ENCODE peak calls at places on chromosomes 6 and 20, in six cellular contexts. One of them, this sample, is unnamed.

GRCh38 chr6:130749402-130749801 is 77.8 kb upstream of the SMLR1 start:
- DNase-seq in CD4-positive, alpha-beta T cell: no peak
- DNase-seq in neural crest cell: no peak
- DNase-seq in astrocyte of the cerebellum: no peak
- DNase-seq in mucosa of descending colon: no peak
- DNase-seq in psoas muscle: no peak
- DNase-seq in this sample: no peak

GRCh38 chr6:84575264-84575663 is 189.1 kb downstream of the TBX18 start:
- DNase-seq in mucosa of descending colon: no peak
- DNase-seq in neural crest cell: no peak
- DNase-seq in psoas muscle: no peak
- DNase-seq in astrocyte of the cerebellum: peak
- DNase-seq in CD4-positive, alpha-beta T cell: no peak
- DNase-seq in this sample: no peak

GRCh38 chr6:52124126-52125121 is 37.0 kb upstream of the PKHD1 start:
- DNase-seq in mucosa of descending colon: no peak
- DNase-seq in astrocyte of the cerebellum: no peak
- DNase-seq in neural crest cell: no peak
- DNase-seq in CD4-positive, alpha-beta T cell: no peak
- DNase-seq in psoas muscle: no peak
- DNase-seq in this sample: no peak

GRCh38 chr6:119112856-119113530 is 34.5 kb upstream of the FAM184A start:
- DNase-seq in neural crest cell: no peak
- DNase-seq in CD4-positive, alpha-beta T cell: no peak
- DNase-seq in astrocyte of the cerebellum: no peak
- DNase-seq in psoas muscle: peak
- DNase-seq in mucosa of descending colon: no peak
- DNase-seq in this sample: no peak

GRCh38 chr6:166487148-166487547 is 99.3 kb downstream of the RAMACL start:
- DNase-seq in CD4-positive, alpha-beta T cell: no peak
- DNase-seq in neural crest cell: no peak
- DNase-seq in astrocyte of the cerebellum: no peak
- DNase-seq in mucosa of descending colon: no peak
- DNase-seq in psoas muscle: no peak
- DNase-seq in this sample: no peak

GRCh38 chr6:135814043-135814442 is 37.5 kb upstream of the PDE7B start:
- DNase-seq in neural crest cell: no peak
- DNase-seq in mucosa of descending colon: no peak
- DNase-seq in psoas muscle: no peak
- DNase-seq in astrocyte of the cerebellum: no peak
- DNase-seq in CD4-positive, alpha-beta T cell: no peak
- DNase-seq in this sample: no peak

GRCh38 chr6:132210886-132211563 is 190.2 kb downstream of the MOXD1 start:
- DNase-seq in neural crest cell: no peak
- DNase-seq in mucosa of descending colon: no peak
- DNase-seq in CD4-positive, alpha-beta T cell: no peak
- DNase-seq in psoas muscle: no peak
- DNase-seq in astrocyte of the cerebellum: no peak
- DNase-seq in this sample: no peak

GRCh38 chr6:4280721-4281120 is 145.3 kb upstream of the ECI2 start:
- DNase-seq in CD4-positive, alpha-beta T cell: no peak
- DNase-seq in neural crest cell: no peak
- DNase-seq in psoas muscle: no peak
- DNase-seq in astrocyte of the cerebellum: peak
- DNase-seq in mucosa of descending colon: no peak
- DNase-seq in this sample: peak

GRCh38 chr20:35511814-35512420 is 17.5 kb downstream of the C20orf173 start:
- DNase-seq in mucosa of descending colon: peak
- DNase-seq in CD4-positive, alpha-beta T cell: no peak
- DNase-seq in psoas muscle: no peak
- DNase-seq in neural crest cell: peak
- DNase-seq in astrocyte of the cerebellum: peak
- DNase-seq in this sample: peak

GRCh38 chr6:71887006-71887743 is 825 bp downstream of the RIMS1 start:
- DNase-seq in neural crest cell: peak
- DNase-seq in mucosa of descending colon: no peak
- DNase-seq in astrocyte of the cerebellum: no peak
- DNase-seq in psoas muscle: no peak
- DNase-seq in CD4-positive, alpha-beta T cell: no peak
- DNase-seq in this sample: no peak

GRCh38 chr6:25993038-25993684 is 30.6 kb downstream of the TRIM38 start:
- DNase-seq in psoas muscle: no peak
- DNase-seq in CD4-positive, alpha-beta T cell: no peak
- DNase-seq in neural crest cell: no peak
- DNase-seq in astrocyte of the cerebellum: no peak
- DNase-seq in mucosa of descending colon: peak
- DNase-seq in this sample: no peak
- TF ChIP-seq CTCF in psoas muscle: no peak
- TF ChIP-seq CTCF in CD4-positive, alpha-beta T cell: no peak
- TF ChIP-seq CTCF in neural crest cell: no peak
- TF ChIP-seq CTCF in astrocyte of the cerebellum: no peak
- TF ChIP-seq CTCF in mucosa of descending colon: no peak
- TF ChIP-seq CTCF in this sample: no peak

DNA sequence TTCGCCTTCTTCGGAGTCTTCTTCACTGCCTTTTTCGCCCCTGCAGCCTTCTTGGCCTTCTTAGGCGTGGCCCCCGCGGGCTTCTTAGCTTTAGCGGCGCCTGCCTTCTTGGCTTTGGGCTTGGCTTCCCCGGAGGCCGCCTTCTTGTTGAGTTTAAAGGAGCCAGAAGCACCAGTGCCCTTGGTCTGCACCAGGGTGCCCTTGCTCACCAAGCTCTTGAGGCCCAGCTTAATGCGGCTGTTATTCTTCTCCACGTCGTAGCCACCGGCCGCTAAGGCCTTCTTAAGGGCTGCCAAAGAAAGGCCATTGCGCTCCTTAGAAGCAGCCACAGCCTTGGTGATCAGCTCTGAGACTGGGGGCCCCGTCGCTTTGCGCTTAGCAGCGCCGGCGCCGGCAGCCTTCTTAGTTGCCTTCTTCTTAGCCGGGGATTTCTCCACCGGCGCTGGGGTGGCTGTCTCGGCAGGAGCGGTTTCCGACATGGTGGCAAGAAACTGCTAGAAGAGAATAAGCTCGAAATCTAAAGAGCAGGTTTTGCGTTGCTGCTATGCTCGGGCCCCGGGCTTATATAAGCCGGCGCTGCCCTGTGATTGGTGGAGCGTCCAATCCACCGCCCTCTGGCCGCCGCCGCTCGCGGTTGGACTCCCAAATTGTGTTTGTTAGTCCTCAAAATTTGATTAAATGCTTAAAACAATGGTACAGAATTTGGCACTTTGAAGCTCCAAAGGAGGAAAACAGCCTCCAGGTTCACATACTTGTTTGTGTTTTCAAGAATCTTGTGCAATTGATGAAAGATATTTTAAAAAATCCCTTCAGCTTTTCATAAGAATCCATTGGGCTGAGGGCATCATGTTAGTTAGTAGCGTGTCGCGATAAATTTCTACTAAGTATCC is 44.9 kb downstream of the OR2B2 start:
- DNase-seq in psoas muscle: peak
- DNase-seq in mucosa of descending colon: peak
- DNase-seq in astrocyte of the cerebellum: no peak
- DNase-seq in CD4-positive, alpha-beta T cell: peak
- DNase-seq in neural crest cell: peak
- DNase-seq in this sample: no peak
- TF ChIP-seq CTCF in psoas muscle: no peak
- TF ChIP-seq CTCF in mucosa of descending colon: no peak
- TF ChIP-seq CTCF in astrocyte of the cerebellum: no peak
- TF ChIP-seq CTCF in CD4-positive, alpha-beta T cell: no peak
- TF ChIP-seq CTCF in neural crest cell: no peak
- TF ChIP-seq CTCF in this sample: no peak

DNA sequence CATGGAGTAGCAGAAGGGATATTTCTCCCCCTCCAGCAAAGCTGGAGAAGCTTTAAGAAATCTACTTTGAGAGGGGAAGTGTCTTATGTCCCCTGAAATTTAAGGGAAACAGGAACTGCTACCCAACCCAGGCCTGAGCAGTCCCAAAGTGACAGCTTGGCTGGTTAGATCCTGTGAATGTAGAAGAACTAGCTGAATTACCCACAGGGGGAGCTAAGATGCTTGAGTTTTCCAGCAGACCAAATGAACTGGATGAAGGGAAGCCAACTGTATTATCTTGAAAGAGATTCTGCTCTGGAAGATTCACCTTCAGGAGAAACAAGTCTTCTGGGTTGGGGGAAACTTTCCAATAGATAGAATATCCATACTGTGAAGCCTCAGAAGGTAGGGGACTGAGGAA is 303.3 kb upstream of the MMS22L start:
- DNase-seq in mucosa of descending colon: no peak
- DNase-seq in astrocyte of the cerebellum: peak
- DNase-seq in neural crest cell: no peak
- DNase-seq in CD4-positive, alpha-beta T cell: no peak
- DNase-seq in psoas muscle: no peak
- DNase-seq in this sample: peak
- TF ChIP-seq CTCF in mucosa of descending colon: no peak
- TF ChIP-seq CTCF in astrocyte of the cerebellum: peak
- TF ChIP-seq CTCF in neural crest cell: peak
- TF ChIP-seq CTCF in CD4-positive, alpha-beta T cell: no peak
- TF ChIP-seq CTCF in psoas muscle: peak
- TF ChIP-seq CTCF in this sample: peak

GRCh38 chr6:56288347-56288746 is 41.0 kb upstream of the COL21A1 start:
- DNase-seq in astrocyte of the cerebellum: no peak
- DNase-seq in psoas muscle: no peak
- DNase-seq in mucosa of descending colon: no peak
- DNase-seq in CD4-positive, alpha-beta T cell: no peak
- DNase-seq in neural crest cell: no peak
- DNase-seq in this sample: no peak

GRCh38 chr6:56297022-56297995 is 49.9 kb upstream of the COL21A1 start:
- DNase-seq in CD4-positive, alpha-beta T cell: no peak
- DNase-seq in psoas muscle: no peak
- DNase-seq in mucosa of descending colon: no peak
- DNase-seq in neural crest cell: no peak
- DNase-seq in astrocyte of the cerebellum: no peak
- DNase-seq in this sample: no peak

GRCh38 chr6:56293756-56294155 is 46.4 kb upstream of the COL21A1 start:
- DNase-seq in astrocyte of the cerebellum: peak
- DNase-seq in psoas muscle: no peak
- DNase-seq in neural crest cell: no peak
- DNase-seq in CD4-positive, alpha-beta T cell: no peak
- DNase-seq in mucosa of descending colon: no peak
- DNase-seq in this sample: peak

GRCh38 chr6:56291278-56291917 is 44.0 kb upstream of the COL21A1 start:
- DNase-seq in astrocyte of the cerebellum: no peak
- DNase-seq in neural crest cell: no peak
- DNase-seq in CD4-positive, alpha-beta T cell: no peak
- DNase-seq in mucosa of descending colon: no peak
- DNase-seq in psoas muscle: no peak
- DNase-seq in this sample: no peak

DNA sequence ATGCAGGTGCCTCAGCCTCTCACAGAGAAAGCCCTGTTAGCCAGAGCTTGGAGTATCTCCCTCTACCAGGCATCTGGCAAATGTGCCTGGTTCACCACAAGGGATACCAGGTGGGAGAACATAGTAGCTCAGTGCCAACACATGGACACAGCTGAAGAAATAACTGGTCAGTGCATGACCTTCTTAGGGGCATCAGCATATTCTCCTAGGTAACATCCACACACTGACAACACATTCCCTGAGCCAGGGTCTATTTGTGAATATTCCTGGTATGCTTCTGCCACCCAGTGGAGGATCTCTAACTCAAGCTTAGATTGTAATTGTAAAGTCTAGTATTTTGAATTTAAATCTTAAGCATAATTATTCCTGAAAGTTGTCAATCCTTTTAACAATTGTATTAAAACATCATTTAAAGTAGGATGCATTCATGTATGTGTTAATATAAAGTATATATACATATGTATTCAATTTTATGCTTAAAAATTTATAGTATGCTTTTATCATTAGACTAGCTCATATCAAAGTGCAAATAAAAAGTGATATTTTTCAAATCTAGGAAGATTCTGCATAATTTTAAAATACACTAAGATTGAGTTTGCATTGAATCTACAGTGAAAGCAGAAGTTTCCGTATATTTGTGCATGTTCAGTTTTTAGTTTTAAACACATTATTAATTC is 45.3 kb upstream of the COL21A1 start:
- DNase-seq in psoas muscle: no peak
- DNase-seq in neural crest cell: peak
- DNase-seq in CD4-positive, alpha-beta T cell: no peak
- DNase-seq in mucosa of descending colon: no peak
- DNase-seq in astrocyte of the cerebellum: peak
- DNase-seq in this sample: peak
- TF ChIP-seq CTCF in psoas muscle: peak
- TF ChIP-seq CTCF in neural crest cell: peak
- TF ChIP-seq CTCF in CD4-positive, alpha-beta T cell: no peak
- TF ChIP-seq CTCF in mucosa of descending colon: no peak
- TF ChIP-seq CTCF in astrocyte of the cerebellum: peak
- TF ChIP-seq CTCF in this sample: peak

GRCh38 chr6:161152904-161153662 is 120.8 kb downstream of the AGPAT4 start:
- DNase-seq in CD4-positive, alpha-beta T cell: no peak
- DNase-seq in mucosa of descending colon: no peak
- DNase-seq in astrocyte of the cerebellum: no peak
- DNase-seq in neural crest cell: no peak
- DNase-seq in psoas muscle: no peak
- DNase-seq in this sample: no peak
- TF ChIP-seq CTCF in CD4-positive, alpha-beta T cell: no peak
- TF ChIP-seq CTCF in mucosa of descending colon: no peak
- TF ChIP-seq CTCF in astrocyte of the cerebellum: peak
- TF ChIP-seq CTCF in neural crest cell: peak
- TF ChIP-seq CTCF in psoas muscle: no peak
- TF ChIP-seq CTCF in this sample: peak

GRCh38 chr6:153231048-153231635 is 100.1 kb upstream of the RGS17 start:
- DNase-seq in mucosa of descending colon: peak
- DNase-seq in CD4-positive, alpha-beta T cell: no peak
- DNase-seq in neural crest cell: peak
- DNase-seq in psoas muscle: peak
- DNase-seq in astrocyte of the cerebellum: peak
- DNase-seq in this sample: no peak
- TF ChIP-seq CTCF in mucosa of descending colon: peak
- TF ChIP-seq CTCF in CD4-positive, alpha-beta T cell: peak
- TF ChIP-seq CTCF in neural crest cell: peak
- TF ChIP-seq CTCF in psoas muscle: peak
- TF ChIP-seq CTCF in astrocyte of the cerebellum: peak
- TF ChIP-seq CTCF in this sample: peak

GRCh38 chr6:38681850-38682249 is 21.1 kb downstream of the GLO1 start:
- DNase-seq in neural crest cell: no peak
- DNase-seq in astrocyte of the cerebellum: no peak
- DNase-seq in mucosa of descending colon: no peak
- DNase-seq in CD4-positive, alpha-beta T cell: no peak
- DNase-seq in psoas muscle: no peak
- DNase-seq in this sample: no peak
- TF ChIP-seq CTCF in neural crest cell: no peak
- TF ChIP-seq CTCF in astrocyte of the cerebellum: no peak
- TF ChIP-seq CTCF in mucosa of descending colon: no peak
- TF ChIP-seq CTCF in CD4-positive, alpha-beta T cell: no peak
- TF ChIP-seq CTCF in psoas muscle: no peak
- TF ChIP-seq CTCF in this sample: no peak